ENCODE peak calls at places on chromosomes 1 and 21, in six cellular contexts. A is HepG2; B is nephron progenitor cell; I is AG09319; H is T follicular helper cell; K is effector CD8-positive, alpha-beta T cell. N is an unnamed sample.

GRCh38 chr1:89906088-89906487 is 85.3 kb downstream of the LRRC8D start:
- DNase-seq in A (peak), B (no peak), I (no peak), H (no peak), K (no peak), N (no peak)

GRCh38 chr1:213138391-213138790 is 87.3 kb downstream of the RPS6KC1 start:
- DNase-seq in A (peak), B (no peak), I (no peak), H (no peak), K (no peak), N (no peak)

GRCh38 chr21:35147439-35147838 is 98.3 kb upstream of the RUNX1 start:
- DNase-seq in A (no peak), B (no peak), I (no peak), H (no peak), K (no peak), N (no peak)

GRCh38 chr1:211895126-211895759 is 64.7 kb upstream of the LPGAT1 start:
- DNase-seq in A (peak), B (no peak), I (no peak), H (no peak), K (no peak), N (peak)

GRCh38 chr1:220113136-220113695 is 19.3 kb downstream of the IARS2 start:
- DNase-seq in A (peak), B (no peak), I (no peak), H (no peak), K (no peak), N (peak)

GRCh38 chr1:22132517-22133235 is 10.2 kb downstream of the WNT4 start:
- DNase-seq in A (no peak), B (no peak), I (peak), H (no peak), K (no peak), N (no peak)

GRCh38 chr1:6596886-6597776 is 5.5 kb downstream of the KLHL21 start:
- DNase-seq in A (no peak), B (no peak), I (no peak), H (no peak), K (no peak), N (no peak)

GRCh38 chr1:41620365-41621169 is 136.1 kb upstream of the EDN2 start:
- DNase-seq in A (no peak), B (no peak), I (no peak), H (no peak), K (no peak), N (no peak)

GRCh38 chr1:3543076-3544049 is 67.9 kb downstream of the MEGF6 start:
- DNase-seq in A (no peak), B (peak), I (peak), H (no peak), K (no peak), N (no peak)

GRCh38 chr1:2019571-2020309 is 595 bp downstream of the GABRD start:
- DNase-seq in A (no peak), B (peak), I (no peak), H (no peak), K (no peak), N (no peak)

GRCh38 chr1:55506686-55507577 is 291.8 kb upstream of the USP24 start:
- DNase-seq in A (no peak), B (no peak), I (peak), H (no peak), K (no peak), N (no peak)

GRCh38 chr1:228745497-228745896 is 10.2 kb downstream of the RHOU start:
- DNase-seq in A (no peak), B (no peak), I (no peak), H (no peak), K (no peak), N (no peak)

GRCh38 chr1:230824571-230825060 is 43.7 kb downstream of the C1orf198 start:
- DNase-seq in A (no peak), B (no peak), I (no peak), H (no peak), K (no peak), N (no peak)

GRCh38 chr1:19485362-19486187 is at the start of gene CAPZB:
- DNase-seq in A (peak), B (peak), I (peak), H (peak), K (peak), N (peak)

GRCh38 chr1:75614455-75615379 is 3.8 kb upstream of the SLC44A5 start:
- DNase-seq in A (peak), B (peak), I (no peak), H (no peak), K (no peak), N (peak)

GRCh38 chr1:183185941-183186490 is at the start of gene LAMC2:
- DNase-seq in A (no peak), B (peak), I (no peak), H (no peak), K (no peak), N (no peak)

GRCh38 chr1:37391181-37391949 is 83.0 kb upstream of the ZC3H12A start:
- DNase-seq in A (no peak), B (no peak), I (no peak), H (no peak), K (no peak), N (no peak)

GRCh38 chr21:45140346-45140940 is 66.1 kb downstream of the ADARB1 start:
- DNase-seq in A (peak), B (peak), I (peak), H (peak), K (no peak), N (peak)

GRCh38 chr1:170210142-170210541 is 64.4 kb downstream of the NTMT2 start:
- DNase-seq in A (no peak), B (no peak), I (no peak), H (no peak), K (no peak), N (no peak)

GRCh38 chr1:23693599-23693998 is 2.0 kb downstream of the RPL11 start:
- DNase-seq in A (no peak), B (no peak), I (no peak), H (no peak), K (no peak), N (no peak)

GRCh38 chr1:21590116-21590905 is 78.8 kb downstream of the RAP1GAP start:
- DNase-seq in A (no peak), B (no peak), I (no peak), H (no peak), K (no peak), N (no peak)

GRCh38 chr1:228110536-228110935 is 1.4 kb upstream of the MRPL55 start:
- DNase-seq in A (no peak), B (no peak), I (no peak), H (no peak), K (no peak), N (no peak)

GRCh38 chr1:51192213-51192843 is 43.7 kb upstream of the RNF11 start:
- DNase-seq in A (peak), B (peak), I (peak), H (peak), K (peak), N (peak)

GRCh38 chr1:112528076-112528475 is 19.3 kb downstream of the WNT2B start:
- DNase-seq in A (no peak), B (no peak), I (no peak), H (no peak), K (no peak), N (no peak)

GRCh38 chr1:56903778-56904177 is 49.2 kb downstream of the C8A start:
- DNase-seq in A (no peak), B (no peak), I (no peak), H (no peak), K (no peak), N (no peak)

GRCh38 chr1:12424150-12424549 is 193.9 kb downstream of the DHRS3 start:
- DNase-seq in A (no peak), B (no peak), I (no peak), H (no peak), K (no peak), N (no peak)

GRCh38 chr1:86714561-86715244 is 10.3 kb downstream of the SH3GLB1 start:
- DNase-seq in A (no peak), B (no peak), I (no peak), H (no peak), K (no peak), N (no peak)

N was measured in HuH-7.